ENCODE peak calls at places on chromosomes 6 and 20, in five cellular contexts. B is K562, G is endothelial cell of umbilical vein, T is transverse colon, H is spleen. S is an unnamed sample.

GRCh38 chr20:31713312-31714049 is 9.2 kb downstream of the BCL2L1 start:
- DNase-seq in H (peak; percentile 29), T (peak; percentile 55), G (peak; percentile 78), B (no peak), S (peak; percentile 95)

GRCh38 chr6:41039060-41039998 is at the start of gene UNC5CL:
- DNase-seq in H (no peak), G (peak; percentile 22), T (peak; percentile 73), B (peak; percentile 82), S (no peak)

GRCh38 chr20:45826381-45827019 is 612 bp downstream of the TNNC2 start:
- DNase-seq in T (no peak), H (no peak), B (peak; percentile 52), G (no peak), S (no peak)

GRCh38 chr20:35648836-35649235 is 15.9 kb downstream of the CPNE1 start:
- DNase-seq in T (no peak), B (no peak), H (no peak), G (peak; percentile 20), S (no peak)

GRCh38 chr6:111843347-111844147 is 29.7 kb downstream of the FYN start:
- DNase-seq in H (peak; percentile 81), T (peak; percentile 35), B (peak; percentile 79), G (no peak), S (no peak)

GRCh38 chr6:31356216-31356945 is 598 bp downstream of the HLA-B start:
- DNase-seq in G (peak; percentile 21), H (peak; percentile 90), T (peak; percentile 64), B (no peak), S (peak; percentile 77)

GRCh38 chr20:33925867-33926266 is 67.8 kb upstream of the RALY start:
- DNase-seq in G (no peak), B (no peak), H (no peak), T (no peak), S (no peak)

GRCh38 chr6:157244175-157244574 is 79.1 kb downstream of the TMEM242 start:
- DNase-seq in T (no peak), G (peak; percentile 59), B (no peak), H (peak; percentile 38), S (no peak)

GRCh38 chr6:70395301-70395672 is 18.0 kb upstream of the FAM135A start:
- DNase-seq in H (no peak), T (no peak), B (no peak), G (no peak), S (no peak)

GRCh38 chr6:10589983-10590382 is 68.8 kb downstream of the GCNT2 start:
- DNase-seq in T (no peak), H (no peak), G (no peak), B (no peak), S (no peak)

GRCh38 chr6:139373154-139373927 is 1.1 kb downstream of the CITED2 start:
- DNase-seq in T (peak; percentile 74), H (peak; percentile 97), G (peak; percentile 61), B (peak; percentile 43), S (peak; percentile 82)

GRCh38 chr20:49395659-49396058 is 86.8 kb downstream of the KCNB1 start:
- DNase-seq in H (no peak), G (no peak), T (no peak), B (no peak), S (no peak)

GRCh38 chr20:24938498-24938897 is 10.6 kb upstream of the CST7 start:
- DNase-seq in T (no peak), G (no peak), B (no peak), H (no peak), S (no peak)

GRCh38 chr6:68958327-68958726 is 323.2 kb downstream of the ADGRB3 start:
- DNase-seq in G (no peak), T (no peak), B (no peak), H (no peak), S (no peak)

GRCh38 chr6:83970582-83970981 is 63.0 kb upstream of the MRAP2 start:
- DNase-seq in H (no peak), G (no peak), T (no peak), B (no peak), S (no peak)

GRCh38 chr20:36355469-36356171 is 49.5 kb downstream of the DLGAP4 start:
- DNase-seq in T (no peak), B (peak; percentile 61), G (no peak), H (no peak), S (no peak)

GRCh38 chr20:45346291-45346718 is 1.9 kb downstream of the SDC4 start:
- DNase-seq in H (no peak), T (no peak), B (peak; percentile 32), G (no peak), S (no peak)

GRCh38 chr20:57260959-57261357 is 5.5 kb downstream of the BMP7 start:
- DNase-seq in T (no peak), B (no peak), H (no peak), G (no peak), S (no peak)

GRCh38 chr6:54864272-54864671 is 17.7 kb downstream of the FAM83B start:
- DNase-seq in H (no peak), B (no peak), T (no peak), G (no peak), S (no peak)

GRCh38 chr6:123518441-123519190 is 118.1 kb downstream of the TRDN start:
- DNase-seq in T (no peak), H (no peak), B (no peak), G (no peak), S (no peak)

GRCh38 chr6:72716916-72717315 is 95.1 kb downstream of the KCNQ5 start:
- DNase-seq in G (no peak), H (no peak), T (no peak), B (no peak), S (no peak)

GRCh38 chr6:145865175-145865574 is 50.6 kb upstream of the FBXO30 start:
- DNase-seq in T (no peak), B (no peak), G (peak; percentile 44), H (no peak), S (no peak)

GRCh38 chr6:33093857-33094256 is 18.1 kb downstream of the HLA-DPB1 start:
- DNase-seq in G (no peak), T (no peak), B (no peak), H (no peak), S (no peak)

GRCh38 chr6:32195902-32196681 is 3.6 kb upstream of the GPSM3 start:
- DNase-seq in B (peak; percentile 73), T (peak; percentile 92), H (peak; percentile 96), G (peak; percentile 99), S (peak; percentile 97)

GRCh38 chr20:50023116-50023802 is 40.5 kb downstream of the SNAI1 start:
- DNase-seq in B (no peak), G (no peak), H (no peak), T (peak; percentile 23), S (no peak)

GRCh38 chr6:21587925-21588811 is 5.4 kb upstream of the SOX4 start:
- DNase-seq in T (peak; percentile 69), G (peak; percentile 83), B (no peak), H (peak; percentile 88), S (peak; percentile 75)

GRCh38 chr20:4894409-4894808 is 106.9 kb downstream of the SLC23A2 start:
- DNase-seq in T (no peak), G (no peak), B (no peak), H (no peak), S (no peak)

GRCh38 chr20:5859611-5860010 is 90.7 kb downstream of the TRMT6 start:
- DNase-seq in B (no peak), T (no peak), H (no peak), G (no peak), S (no peak)

GRCh38 chr6:21187485-21187884 is 406.1 kb upstream of the SOX4 start:
- DNase-seq in H (no peak), G (peak; percentile 12), T (no peak), B (no peak), S (no peak)

GRCh38 chr6:23533954-23534725 is 591.9 kb upstream of the NRSN1 start:
- DNase-seq in B (no peak), T (no peak), H (no peak), G (no peak), S (no peak)

GRCh38 chr20:21548390-21549035 is 34.6 kb upstream of the NKX2-2 start:
- DNase-seq in H (no peak), G (no peak), B (no peak), T (no peak), S (no peak)

GRCh38 chr6:28956331-28956730 is 32.5 kb upstream of the TRIM27 start:
- DNase-seq in T (no peak), B (no peak), G (no peak), H (no peak), S (no peak)

GRCh38 chr6:157710604-157711003 is 112.4 kb upstream of the SNX9 start:
- DNase-seq in T (no peak), G (no peak), H (no peak), B (no peak), S (no peak)

GRCh38 chr6:89297695-89298351 is 17.3 kb downstream of the GABRR2 start:
- DNase-seq in B (peak; percentile 57), G (peak; percentile 97), H (no peak), T (peak; percentile 52), S (no peak)

GRCh38 chr20:43946206-43946491 is 31.5 kb downstream of the TOX2 start:
- DNase-seq in B (no peak), T (no peak), H (no peak), G (no peak), S (no peak)

GRCh38 chr20:62215991-62216635 is 4.0 kb downstream of the HRH3 start:
- DNase-seq in G (no peak), T (no peak), H (no peak), B (no peak), S (no peak)

GRCh38 chr20:62217913-62218773 is 1.9 kb downstream of the HRH3 start:
- DNase-seq in G (no peak), H (no peak), T (no peak), B (no peak), S (no peak)

GRCh38 chr20:62216636-62217566 is 3.2 kb downstream of the HRH3 start:
- DNase-seq in H (no peak), B (no peak), T (no peak), G (no peak), S (no peak)

GRCh38 chr20:62214067-62214466 is 6.0 kb downstream of the HRH3 start:
- DNase-seq in T (no peak), H (no peak), G (no peak), B (no peak), S (no peak)

GRCh38 chr20:62215020-62215990 is 4.8 kb downstream of the HRH3 start:
- DNase-seq in H (no peak), B (no peak), G (no peak), T (no peak), S (no peak)
- TF ChIP-seq POLR2AphosphoS5 in H (no peak), B (no peak), G (no peak), T (no peak), S (no peak)

GRCh38 chr6:108083349-108083748 is 8.8 kb upstream of the OSTM1 start:
- DNase-seq in T (no peak), G (no peak), H (no peak), B (no peak), S (no peak)
- TF ChIP-seq POLR2AphosphoS5 in T (no peak), G (no peak), H (no peak), B (no peak), S (no peak)

DNA sequence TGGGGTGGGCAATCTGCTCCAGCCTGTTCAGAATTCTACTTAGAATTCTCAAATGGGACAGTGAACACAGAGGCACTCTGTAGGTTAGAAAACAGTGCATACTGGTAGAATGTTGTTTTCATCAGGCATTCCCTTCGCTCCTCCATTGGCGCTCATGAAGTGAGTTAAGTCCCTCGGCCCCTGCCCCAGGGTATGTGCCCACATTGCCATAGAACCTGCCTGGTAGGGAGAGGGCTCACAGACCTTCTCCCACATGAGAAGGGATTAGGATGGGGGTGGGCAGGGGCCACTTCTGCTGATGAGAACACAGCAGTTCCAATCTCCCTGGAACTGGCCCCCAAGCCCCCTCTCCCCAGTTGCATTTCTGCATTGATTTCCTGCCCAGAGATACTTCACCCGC is 112.4 kb downstream of the LY86 start:
- DNase-seq in G (no peak), H (no peak), B (no peak), T (no peak), S (peak; percentile 43)
- TF ChIP-seq POLR2AphosphoS5 in G (no peak), H (no peak), B (no peak), T (no peak), S (no peak)

GRCh38 chr6:35370124-35370741 is 27.9 kb downstream of the PPARD start:
- DNase-seq in G (peak; percentile 83), B (no peak), H (peak; percentile 81), T (peak; percentile 50), S (peak; percentile 84)
- TF ChIP-seq POLR2AphosphoS5 in G (peak; percentile 29), B (no peak), H (peak; percentile 43), T (no peak), S (peak; percentile 44)

S was measured in sigmoid colon.